ENCODE peak calls at places on chromosomes 2 and 18, in four cellular contexts. R is iPS-NIHi11; F is endodermal cell; E is stimulated activated CD8-positive, alpha-beta memory T cell treated with anti-CD3 and anti-CD28 coated beads, Interleukin-7, amount 100 ng/mL, for 1 hour. V is an unnamed sample.

GRCh38 chr2:85389139-85389538 is 21.0 kb downstream of the CAPG start:
- DNase-seq in E (no peak), R (no peak), F (no peak), V (no peak)

GRCh38 chr2:62783679-62784078 is 78.2 kb downstream of the EHBP1 start:
- DNase-seq in R (no peak), F (no peak), E (no peak), V (no peak)

GRCh38 chr2:234991793-234992192 is 40.0 kb downstream of the SH3BP4 start:
- DNase-seq in E (no peak), R (no peak), F (no peak), V (no peak)

GRCh38 chr2:96353606-96354095 is 18.1 kb downstream of the NCAPH start:
- DNase-seq in F (no peak), R (no peak), E (no peak), V (no peak)

GRCh38 chr2:241188386-241189092 is at the start of gene ANO7:
- DNase-seq in E (no peak), F (peak), R (no peak), V (no peak)

GRCh38 chr2:241897231-241897916 is 27.8 kb downstream of the RTP5 start:
- DNase-seq in E (no peak), F (no peak), R (no peak), V (no peak)

GRCh38 chr18:3675446-3675845 is 225.5 kb downstream of the TGIF1 start:
- DNase-seq in R (no peak), F (peak), E (no peak), V (no peak)

GRCh38 chr18:79770501-79770815 is 27.3 kb upstream of the KCNG2 start:
- DNase-seq in R (no peak), F (peak), E (no peak), V (no peak)

GRCh38 chr2:228180126-228181097 is 1.1 kb downstream of the SPHKAP start:
- DNase-seq in F (peak), R (peak), E (no peak), V (no peak)

GRCh38 chr18:49819768-49820662 is 6.7 kb upstream of the ACAA2 start:
- DNase-seq in F (no peak), R (no peak), E (peak), V (no peak)